ENCODE peak calls at places on chromosomes 3 and 15, in ten cellular contexts. Q, R, M, A, E, N, S, U, V and P are unnamed samples.

GRCh38 chr3:166282931-166283330 is 445.7 kb upstream of the BCHE start:
- DNase-seq in R (no peak), S (no peak), A (no peak), V (no peak), N (no peak), Q (no peak), M (no peak), E (no peak), U (no peak), P (no peak)

GRCh38 chr15:74006774-74007639 is 12.5 kb downstream of the PML start:
- DNase-seq in M (no peak), Q (no peak), S (no peak), U (no peak), N (no peak), E (no peak), V (no peak), R (no peak), A (peak; percentile 64), P (no peak)

GRCh38 chr15:73941871-73942635 is 15.8 kb downstream of the LOXL1 start:
- DNase-seq in V (no peak), E (no peak), N (no peak), U (peak; percentile 39), R (no peak), Q (no peak), M (no peak), S (no peak), A (no peak), P (peak; percentile 51)

GRCh38 chr3:186742618-186743335 is 25.6 kb downstream of the KNG1 start:
- DNase-seq in S (no peak), V (no peak), N (no peak), M (no peak), U (no peak), A (no peak), R (no peak), E (no peak), Q (no peak), P (no peak)

GRCh38 chr3:184050217-184050847 is 2.5 kb upstream of the HTR3C start:
- DNase-seq in S (no peak), M (no peak), U (no peak), A (no peak), E (no peak), R (no peak), V (no peak), Q (no peak), N (no peak), P (no peak)

GRCh38 chr15:81334768-81335447 is 11.0 kb upstream of the STARD5 start:
- DNase-seq in V (peak; percentile 88), S (no peak), U (no peak), R (no peak), A (no peak), E (no peak), M (peak; percentile 83), Q (no peak), N (no peak), P (no peak)

GRCh38 chr3:171986755-171987535 is 52.4 kb upstream of the FNDC3B start:
- DNase-seq in R (no peak), V (no peak), Q (no peak), N (no peak), M (no peak), A (no peak), E (no peak), U (no peak), S (no peak), P (no peak)

GRCh38 chr15:77493324-77493907 is 72.7 kb downstream of the HMG20A start:
- DNase-seq in Q (no peak), A (no peak), E (no peak), V (no peak), R (no peak), S (no peak), U (no peak), M (no peak), N (no peak), P (no peak)

GRCh38 chr3:64152100-64152499 is 73.2 kb downstream of the PRICKLE2 start:
- DNase-seq in U (no peak), V (peak; percentile 90), E (peak; percentile 25), M (peak; percentile 83), N (peak; percentile 29), R (no peak), A (peak; percentile 79), Q (no peak), S (no peak), P (no peak)

GRCh38 chr15:58346361-58346760 is 85.4 kb upstream of the LIPC start:
- DNase-seq in R (no peak), N (no peak), M (peak; percentile 59), S (no peak), A (no peak), V (peak; percentile 45), E (peak; percentile 37), Q (no peak), U (peak; percentile 57), P (no peak)

GRCh38 chr3:128348075-128348474 is 118.6 kb downstream of the DNAJB8 start:
- DNase-seq in E (no peak), A (no peak), R (no peak), V (no peak), M (no peak), S (no peak), N (no peak), U (no peak), Q (no peak), P (no peak)

GRCh38 chr3:60114191-60114590 is 1064.4 kb upstream of the CFAP20DC start:
- DNase-seq in E (no peak), Q (no peak), U (no peak), V (no peak), A (no peak), M (no peak), S (no peak), N (no peak), R (no peak), P (no peak)

GRCh38 chr3:23728651-23729117 is 77.1 kb upstream of the UBE2E1 start:
- DNase-seq in V (no peak), N (no peak), E (no peak), Q (no peak), R (no peak), S (no peak), U (no peak), M (peak; percentile 28), A (no peak), P (no peak)

GRCh38 chr15:54636147-54636546 is 560.6 kb downstream of the RSL24D1 start:
- DNase-seq in M (no peak), E (no peak), N (no peak), U (no peak), V (no peak), S (no peak), R (no peak), A (no peak), Q (no peak), P (no peak)

DNA sequence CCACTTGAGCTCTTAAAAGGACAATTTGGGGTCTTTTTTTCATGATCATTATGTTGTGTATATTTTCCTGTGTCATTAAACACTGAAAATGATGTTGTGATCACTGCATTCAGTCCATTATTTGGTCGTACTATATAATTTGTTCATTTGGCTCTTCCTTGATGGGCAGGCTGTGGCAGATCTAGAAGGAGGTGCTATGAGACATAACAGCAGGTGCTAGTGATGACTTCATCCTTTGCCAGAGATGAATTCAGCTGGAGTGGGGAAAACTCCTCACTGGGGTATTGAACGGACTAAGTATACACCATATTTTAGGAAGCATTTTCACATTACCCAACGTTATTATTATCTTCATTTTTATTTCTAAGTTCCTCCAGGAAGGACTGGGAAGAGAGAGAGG is 12.0 kb downstream of the CMTM7 start:
- DNase-seq in R (no peak), U (no peak), E (no peak), S (no peak), A (no peak), Q (no peak), V (no peak), M (no peak), N (no peak), P (no peak)
- TF ChIP-seq CTCF in R (no peak), U (no peak), E (no peak), S (no peak), A (no peak), Q (no peak), V (no peak), M (no peak), N (no peak), P (no peak)

GRCh38 chr3:22117751-22118346 is 366.8 kb upstream of the ZNF385D start:
- DNase-seq in V (peak; percentile 67), N (no peak), S (no peak), A (no peak), U (no peak), R (no peak), M (peak; percentile 73), E (peak; percentile 42), Q (no peak), P (no peak)
- TF ChIP-seq CTCF in V (peak; percentile 48), N (peak; percentile 58), S (peak; percentile 76), A (peak; percentile 46), U (peak; percentile 61), R (peak; percentile 80), M (peak; percentile 57), E (peak; percentile 64), Q (peak; percentile 53), P (peak; percentile 27)

DNA sequence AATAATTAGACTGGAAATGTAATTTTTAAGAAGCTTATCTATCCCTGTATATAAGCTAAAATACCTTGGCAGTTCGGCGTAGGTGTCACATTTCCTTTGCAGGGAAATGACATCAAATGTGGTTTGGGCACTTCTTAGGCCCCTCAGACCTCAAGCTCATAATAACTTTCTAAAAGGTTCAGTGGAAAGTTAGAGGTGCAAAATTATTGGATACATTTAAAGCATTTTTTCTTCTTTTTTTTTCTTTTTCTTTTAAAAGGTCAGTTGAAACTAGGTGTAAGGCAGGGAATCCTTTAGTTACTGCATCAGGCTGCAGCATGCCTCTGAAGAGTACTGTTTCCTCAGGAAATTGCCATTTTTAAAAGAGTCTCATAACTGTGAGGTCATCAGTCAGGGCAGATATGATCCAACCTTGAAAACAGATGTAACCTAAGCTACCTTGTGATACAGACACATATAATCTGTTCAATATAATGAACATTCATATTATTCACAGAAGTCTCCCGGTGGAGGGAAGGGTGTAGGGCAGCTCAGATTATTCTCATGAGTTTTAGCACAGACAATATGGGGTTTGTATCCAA is 4.8 kb downstream of the SACM1L start:
- DNase-seq in S (no peak), E (no peak), U (no peak), A (no peak), M (no peak), Q (no peak), V (no peak), R (no peak), N (no peak), P (no peak)
- TF ChIP-seq CTCF in S (no peak), E (no peak), U (no peak), A (no peak), M (no peak), Q (no peak), V (no peak), R (no peak), N (no peak), P (no peak)

DNA sequence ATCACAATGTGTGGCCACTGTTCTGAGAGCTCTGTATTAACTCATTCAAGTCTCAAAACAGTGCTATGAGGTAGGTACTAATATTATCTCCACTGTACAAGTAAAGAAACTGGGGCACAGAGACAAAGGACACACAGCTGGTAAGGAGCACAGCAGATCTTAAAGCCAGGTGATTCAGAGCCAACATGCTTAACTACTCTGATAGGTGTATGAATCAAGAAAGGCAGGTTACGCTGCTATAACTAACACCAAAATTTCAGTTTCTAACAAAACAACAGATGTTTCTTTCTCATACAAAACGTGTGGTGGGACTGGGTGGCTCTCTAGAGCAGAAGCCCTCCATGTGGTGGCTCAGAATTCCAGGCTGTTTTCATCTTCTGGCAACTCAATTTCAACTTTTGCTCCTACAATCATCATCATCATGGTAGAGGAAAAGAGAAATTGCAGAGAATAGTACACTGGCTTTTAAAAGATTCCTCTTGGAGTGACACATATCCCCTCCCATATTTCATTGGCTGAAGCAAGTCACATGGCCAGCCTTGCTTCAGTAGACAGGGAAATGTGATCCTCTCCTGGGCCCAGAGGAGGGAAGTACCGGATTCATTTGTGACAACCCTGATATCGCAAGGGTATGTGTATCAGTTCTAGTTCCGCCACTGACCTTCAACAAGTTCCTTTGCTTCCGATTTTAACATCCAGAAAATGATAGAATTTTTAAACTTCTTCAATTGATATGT is 126.2 kb upstream of the PTX3 start:
- DNase-seq in V (no peak), A (no peak), Q (no peak), E (peak; percentile 30), N (no peak), M (no peak), R (no peak), U (no peak), S (no peak), P (no peak)
- TF ChIP-seq CTCF in V (no peak), A (no peak), Q (no peak), E (no peak), N (no peak), M (no peak), R (no peak), U (no peak), S (no peak), P (no peak)